ENCODE peak calls at places on chromosomes 2 and 18, in six cellular contexts. J is neuronal stem cell, Q is body of pancreas, M is Peyer's patch, Z is uterus, U is heart right ventricle. A is an unnamed sample.

GRCh38 chr2:71746946-71747501 is 293.7 kb downstream of the DYSF start:
- DNase-seq in J (no peak), Q (peak; percentile 54), M (peak; percentile 53), Z (peak; percentile 42), U (no peak), A (peak; percentile 97)

GRCh38 chr2:122164964-122165363 is 409.5 kb downstream of the TSN start:
- DNase-seq in J (no peak), Q (no peak), M (no peak), Z (no peak), U (no peak), A (no peak)

GRCh38 chr2:64819774-64820688 is 166.3 kb upstream of the SERTAD2 start:
- DNase-seq in J (no peak), Q (no peak), M (peak; percentile 78), Z (no peak), U (no peak), A (no peak)

GRCh38 chr2:201913197-201913596 is 106.9 kb downstream of the CDK15 start:
- DNase-seq in J (no peak), Q (no peak), M (no peak), Z (no peak), U (no peak), A (no peak)

GRCh38 chr2:237923507-237924163 is 43.2 kb upstream of the UBE2F start:
- DNase-seq in J (peak; percentile 57), Q (peak; percentile 86), M (peak; percentile 88), Z (peak; percentile 81), U (peak; percentile 67), A (peak; percentile 75)

GRCh38 chr2:151878655-151879563 is 50.7 kb upstream of the ARL5A start:
- DNase-seq in J (no peak), Q (no peak), M (no peak), Z (no peak), U (no peak), A (no peak)

GRCh38 chr18:44465337-44465736 is 215.4 kb upstream of the SETBP1 start:
- DNase-seq in J (no peak), Q (no peak), M (no peak), Z (peak; percentile 21), U (no peak), A (no peak)

GRCh38 chr2:67259581-67260347 is 137.4 kb upstream of the ETAA1 start:
- DNase-seq in J (no peak), Q (peak; percentile 31), M (no peak), Z (peak; percentile 69), U (peak; percentile 29), A (peak; percentile 94)

GRCh38 chr18:23143059-23143831 is 8.0 kb downstream of the CABLES1 start:
- DNase-seq in J (no peak), Q (peak; percentile 42), M (peak; percentile 77), Z (peak; percentile 56), U (no peak), A (no peak)
- H3K4me1 ChIP-seq in J (peaks cover 4% of the 10 kb centered on the region), Q (peaks cover 42% of the 10 kb centered on the region), M (no peaks in the 10 kb centered on the region), Z (peaks cover 6% of the 10 kb centered on the region), U (peaks cover 23% of the 10 kb centered on the region), A (peaks cover 3% of the 10 kb centered on the region)

DNA sequence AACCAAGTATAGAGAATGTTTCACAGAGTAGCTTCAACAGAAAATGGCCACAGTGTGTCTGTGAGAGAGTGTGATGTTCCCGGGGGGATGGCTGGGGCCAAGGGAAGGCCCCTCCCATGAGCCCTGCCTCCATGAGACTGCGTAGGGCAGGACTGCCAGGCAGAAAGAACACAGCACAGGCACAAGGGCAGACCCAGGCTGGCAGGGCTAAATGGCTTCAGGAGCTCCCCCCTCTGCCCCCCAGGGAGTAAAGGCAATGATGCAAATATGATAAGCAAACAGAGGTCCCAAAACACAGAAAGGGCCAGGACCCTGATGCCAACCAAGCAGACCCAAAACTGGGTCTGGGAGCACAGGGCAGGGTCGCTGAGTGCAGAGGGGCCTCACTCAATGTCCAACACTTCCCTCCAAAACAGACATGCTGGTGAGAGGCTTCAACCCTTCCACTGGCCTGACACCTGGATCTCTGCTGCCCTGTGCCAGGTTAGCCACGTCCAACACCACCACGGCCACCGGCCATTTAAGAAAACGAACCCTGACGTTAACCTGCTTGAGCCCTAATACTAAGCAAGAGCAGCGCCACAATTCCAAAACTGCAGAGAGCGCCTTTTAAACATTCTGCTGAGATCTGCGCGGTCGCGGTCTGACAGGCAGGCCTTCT is 90.3 kb downstream of the HDAC4 start:
- DNase-seq in J (no peak), Q (no peak), M (peak; percentile 42), Z (peak; percentile 17), U (peak; percentile 7), A (no peak)
- H3K4me1 ChIP-seq in J (peaks cover 5% of the 10 kb centered on the region), Q (no peaks in the 10 kb centered on the region), M (no peaks in the 10 kb centered on the region), Z (peaks cover 16% of the 10 kb centered on the region), U (peaks cover 64% of the 10 kb centered on the region), A (peaks cover 19% of the 10 kb centered on the region)

GRCh38 chr2:127121341-127121740 is 14.4 kb upstream of the BIN1 start:
- DNase-seq in J (no peak), Q (no peak), M (no peak), Z (no peak), U (no peak), A (peak; percentile 13)
- H3K4me1 ChIP-seq in J (peaks cover 2% of the 10 kb centered on the region), Q (no peaks in the 10 kb centered on the region), M (no peaks in the 10 kb centered on the region), Z (no peaks in the 10 kb centered on the region), U (no peaks in the 10 kb centered on the region), A (no peaks in the 10 kb centered on the region)

GRCh38 chr2:36463365-36463764 is 107.8 kb downstream of the CRIM1 start:
- DNase-seq in J (no peak), Q (no peak), M (no peak), Z (no peak), U (no peak), A (no peak)
- H3K4me1 ChIP-seq in J (peaks cover 13% of the 10 kb centered on the region), Q (peaks cover 20% of the 10 kb centered on the region), M (no peaks in the 10 kb centered on the region), Z (no peaks in the 10 kb centered on the region), U (peaks cover 12% of the 10 kb centered on the region), A (peaks cover 58% of the 10 kb centered on the region)

GRCh38 chr18:3179430-3180089 is 40.2 kb downstream of the MYOM1 start:
- DNase-seq in J (no peak), Q (no peak), M (no peak), Z (no peak), U (no peak), A (no peak)

GRCh38 chr18:3184275-3184963 is 35.3 kb downstream of the MYOM1 start:
- DNase-seq in J (no peak), Q (no peak), M (no peak), Z (no peak), U (no peak), A (no peak)

GRCh38 chr18:3186678-3187658 is 32.8 kb downstream of the MYOM1 start:
- DNase-seq in J (no peak), Q (peak; percentile 68), M (no peak), Z (no peak), U (no peak), A (no peak)

GRCh38 chr18:3180325-3180724 is 39.4 kb downstream of the MYOM1 start:
- DNase-seq in J (peak; percentile 47), Q (no peak), M (no peak), Z (no peak), U (no peak), A (peak; percentile 54)

DNA sequence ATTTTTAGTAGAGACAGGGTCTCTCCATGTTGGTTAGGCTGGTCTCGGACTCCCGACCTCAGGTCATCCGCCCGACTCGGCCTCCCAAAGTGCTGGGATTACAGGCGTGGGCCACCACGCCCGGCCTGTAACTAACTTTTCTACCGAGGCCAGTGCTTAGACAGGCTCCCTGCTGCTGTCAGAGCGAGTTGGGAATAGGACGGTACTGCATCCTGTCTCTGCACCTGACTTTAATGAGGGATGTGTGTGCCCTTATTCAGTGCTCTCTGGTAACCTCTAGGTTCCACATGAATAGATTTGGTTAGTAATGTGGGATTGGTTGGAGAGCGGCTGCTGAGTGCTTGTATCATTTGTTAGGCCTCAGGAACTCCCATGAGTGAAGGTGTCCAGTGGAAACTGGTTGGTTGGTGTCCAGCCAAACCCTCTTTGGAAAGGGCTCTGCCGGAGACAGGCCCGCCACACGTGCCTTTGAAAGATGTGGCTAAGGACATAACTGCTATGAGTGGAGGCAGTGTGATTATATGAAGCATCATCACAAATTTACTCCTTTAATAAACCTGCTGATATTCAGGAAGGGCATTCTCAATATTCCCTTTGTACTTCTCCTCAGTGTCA is 36.6 kb downstream of the MYOM1 start:
- DNase-seq in J (no peak), Q (no peak), M (no peak), Z (no peak), U (peak; percentile 42), A (no peak)
- H3K4me1 ChIP-seq in J (peaks cover 9% of the 10 kb centered on the region), Q (peaks cover 15% of the 10 kb centered on the region), M (no peaks in the 10 kb centered on the region), Z (no peaks in the 10 kb centered on the region), U (peaks cover 7% of the 10 kb centered on the region), A (peaks cover 16% of the 10 kb centered on the region)

GRCh38 chr2:74759991-74760390 is 73.9 kb upstream of the HK2 start:
- DNase-seq in J (no peak), Q (no peak), M (no peak), Z (no peak), U (no peak), A (peak; percentile 25)

GRCh38 chr2:74762789-74763188 is 71.1 kb upstream of the HK2 start:
- DNase-seq in J (no peak), Q (no peak), M (no peak), Z (no peak), U (no peak), A (no peak)

GRCh38 chr2:74764429-74765272 is 69.3 kb upstream of the HK2 start:
- DNase-seq in J (no peak), Q (no peak), M (no peak), Z (no peak), U (no peak), A (no peak)

GRCh38 chr2:74763962-74764428 is 69.9 kb upstream of the HK2 start:
- DNase-seq in J (no peak), Q (no peak), M (no peak), Z (no peak), U (no peak), A (no peak)

DNA sequence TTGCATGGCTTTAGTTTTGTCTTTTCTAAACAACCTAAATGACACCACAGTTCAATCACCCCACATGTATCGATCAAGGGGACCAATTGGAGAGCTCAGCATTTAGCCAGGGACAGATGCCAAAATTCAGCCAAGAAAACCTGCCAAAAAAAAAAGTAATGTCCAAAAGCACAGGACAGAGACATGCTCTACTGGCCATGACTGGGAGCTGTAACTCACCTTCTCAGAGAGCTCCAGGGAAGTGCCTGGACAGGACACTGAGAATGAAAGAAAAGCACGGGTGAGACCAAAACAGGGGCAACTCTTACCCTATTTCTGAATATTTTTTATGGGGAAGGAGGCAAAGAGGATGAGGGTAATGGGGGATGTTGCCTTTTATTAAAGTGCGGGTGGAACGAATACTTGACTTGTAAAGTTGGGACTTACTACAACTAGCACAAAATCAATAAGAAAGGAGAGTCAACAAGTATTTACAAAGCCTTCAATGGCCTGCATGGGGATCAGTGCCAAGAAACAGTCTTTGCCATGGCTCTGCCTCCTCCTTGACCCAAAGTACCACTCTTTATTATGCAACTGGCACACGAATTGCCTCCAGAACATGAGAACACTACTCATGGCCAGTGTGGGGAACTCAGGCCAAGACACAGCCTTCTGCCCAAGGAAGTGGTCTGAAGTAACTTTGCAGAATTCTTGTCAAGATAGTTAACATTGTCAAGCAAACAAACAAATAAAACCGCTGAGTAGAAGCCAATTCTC is 72.9 kb upstream of the HK2 start:
- DNase-seq in J (no peak), Q (no peak), M (no peak), Z (no peak), U (no peak), A (no peak)
- H3K4me1 ChIP-seq in J (peaks cover 8% of the 10 kb centered on the region), Q (no peaks in the 10 kb centered on the region), M (no peaks in the 10 kb centered on the region), Z (no peaks in the 10 kb centered on the region), U (no peaks in the 10 kb centered on the region), A (peaks cover 30% of the 10 kb centered on the region)